ENCODE peak calls at places on chromosomes 7 and 10, in ten cellular contexts. H, M, O, I, P, L, D, S, Q and X are unnamed samples.
A peak's percentile ranks its signal among the peaks of the same experiment; 100 is the strongest.

GRCh38 chr7:7438851-7439250 is 96.8 kb downstream of the COL28A1 start:
- DNase-seq in I (no peak), L (peak; percentile 95), D (no peak), O (no peak), M (no peak), S (no peak), H (peak; percentile 78), Q (no peak), P (no peak), X (no peak)

GRCh38 chr7:18414885-18415284 is 80.7 kb upstream of the HDAC9 start:
- DNase-seq in L (no peak), M (no peak), I (no peak), P (no peak), O (no peak), H (no peak), D (no peak), Q (no peak), S (no peak), X (no peak)

GRCh38 chr7:18541189-18541870 is 45.8 kb downstream of the HDAC9 start:
- DNase-seq in I (no peak), M (no peak), S (no peak), O (peak; percentile 63), P (no peak), H (no peak), D (no peak), L (no peak), Q (no peak), X (no peak)

GRCh38 chr10:132293416-132294195 is 14.1 kb downstream of the STK32C start:
- DNase-seq in M (peak; percentile 67), H (no peak), L (no peak), I (no peak), S (no peak), Q (no peak), D (no peak), P (no peak), O (peak; percentile 54), X (no peak)

GRCh38 chr7:150413640-150414081 is 34.5 kb downstream of the ZNF775 start:
- DNase-seq in I (no peak), O (peak; percentile 18), L (no peak), M (no peak), S (no peak), Q (no peak), P (no peak), H (no peak), D (no peak), X (no peak)

GRCh38 chr7:73567140-73567539 is 9.7 kb upstream of the BCL7B start:
- DNase-seq in M (peak; percentile 11), D (no peak), S (no peak), L (no peak), O (no peak), H (no peak), I (no peak), Q (no peak), P (no peak), X (no peak)

GRCh38 chr7:94368371-94368791 is 26.3 kb upstream of the COL1A2 start:
- DNase-seq in P (no peak), M (no peak), S (no peak), L (peak; percentile 76), O (no peak), I (no peak), H (no peak), Q (no peak), D (no peak), X (no peak)

GRCh38 chr10:129523031-129523722 is 56.1 kb downstream of the MGMT start:
- DNase-seq in P (no peak), H (no peak), Q (no peak), S (no peak), O (no peak), I (no peak), L (no peak), D (no peak), M (no peak), X (no peak)

GRCh38 chr7:158421394-158421793 is 166.2 kb downstream of the PTPRN2 start:
- DNase-seq in P (no peak), M (no peak), L (no peak), S (no peak), Q (no peak), O (no peak), I (no peak), D (no peak), H (no peak), X (no peak)

GRCh38 chr7:158424531-158424930 is 163.1 kb downstream of the PTPRN2 start:
- DNase-seq in I (no peak), L (no peak), M (no peak), S (no peak), O (no peak), Q (no peak), D (no peak), H (no peak), P (no peak), X (no peak)

GRCh38 chr7:158422551-158423189 is 165.0 kb downstream of the PTPRN2 start:
- DNase-seq in D (no peak), S (no peak), H (no peak), O (no peak), I (no peak), Q (no peak), P (no peak), M (no peak), L (no peak), X (no peak)

GRCh38 chr7:158423190-158423555 is 164.4 kb downstream of the PTPRN2 start:
- DNase-seq in M (no peak), Q (no peak), P (no peak), S (no peak), O (no peak), D (no peak), H (no peak), L (no peak), I (no peak), X (no peak)

GRCh38 chr7:158424011-158424410 is 163.6 kb downstream of the PTPRN2 start:
- DNase-seq in I (no peak), O (no peak), S (no peak), D (no peak), L (no peak), Q (no peak), P (no peak), M (no peak), H (no peak), X (no peak)
- TF ChIP-seq CTCF in I (no peak), O (no peak), S (no peak), D (no peak), L (no peak), Q (no peak), P (no peak), M (no peak), H (no peak), X (no peak)

GRCh38 chr7:121334875-121335648 is 6.3 kb downstream of the WNT16 start:
- DNase-seq in H (no peak), Q (no peak), P (no peak), S (no peak), I (no peak), M (no peak), D (no peak), L (peak; percentile 10), O (no peak), X (no peak)

GRCh38 chr7:121336579-121336978 is 7.8 kb downstream of the WNT16 start:
- DNase-seq in H (no peak), Q (no peak), I (no peak), M (no peak), L (no peak), O (no peak), P (no peak), S (no peak), D (no peak), X (no peak)

GRCh38 chr7:121339082-121339481 is 10.3 kb downstream of the WNT16 start:
- DNase-seq in P (no peak), D (no peak), H (no peak), O (no peak), Q (no peak), L (no peak), I (no peak), S (no peak), M (no peak), X (no peak)

GRCh38 chr7:121334376-121334775 is 5.6 kb downstream of the WNT16 start:
- DNase-seq in H (no peak), I (no peak), L (no peak), P (no peak), Q (no peak), M (no peak), D (no peak), S (no peak), O (no peak), X (no peak)

DNA sequence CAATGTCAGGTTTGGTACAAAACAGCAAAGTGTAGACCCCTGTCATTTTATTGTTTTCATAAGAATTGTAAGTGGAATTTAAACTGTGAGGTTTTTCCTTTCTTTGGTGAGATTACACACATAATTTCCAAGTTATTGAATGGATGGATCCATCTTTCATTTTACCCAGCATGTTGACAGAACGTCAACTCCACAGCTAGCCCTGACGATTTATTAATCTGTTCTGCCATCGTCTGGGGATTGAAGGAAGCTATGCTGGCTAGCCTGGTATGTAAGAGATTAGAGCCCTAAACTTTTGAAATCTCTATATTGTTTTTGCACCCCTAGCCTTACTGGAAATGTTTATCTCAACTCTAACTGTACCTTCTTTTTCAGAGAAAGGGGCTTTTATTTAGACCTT is 8.6 kb downstream of the WNT16 start:
- DNase-seq in Q (peak; percentile 12), H (no peak), O (no peak), D (no peak), I (no peak), L (no peak), S (peak; percentile 16), P (no peak), M (no peak), X (no peak)
- TF ChIP-seq CTCF in Q (peak; percentile 39), H (peak; percentile 10), O (no peak), D (no peak), I (no peak), L (no peak), S (no peak), P (no peak), M (no peak), X (peak; percentile 75)

GRCh38 chr7:12493866-12494265 is 76.7 kb upstream of the SCIN start:
- DNase-seq in I (no peak), O (no peak), M (no peak), L (no peak), D (no peak), P (no peak), Q (no peak), S (no peak), H (no peak), X (no peak)

GRCh38 chr7:12490941-12491340 is 79.6 kb upstream of the SCIN start:
- DNase-seq in H (no peak), S (no peak), Q (no peak), D (no peak), M (no peak), L (no peak), I (no peak), O (no peak), P (no peak), X (no peak)

GRCh38 chr7:12493407-12493806 is 77.1 kb upstream of the SCIN start:
- DNase-seq in L (no peak), I (no peak), D (no peak), M (no peak), H (no peak), O (no peak), Q (no peak), S (no peak), P (no peak), X (no peak)

GRCh38 chr7:12491526-12491925 is 79.0 kb upstream of the SCIN start:
- DNase-seq in D (no peak), I (no peak), Q (no peak), H (no peak), L (no peak), M (no peak), O (no peak), S (no peak), P (no peak), X (no peak)

GRCh38 chr7:12494354-12495024 is 76.0 kb upstream of the SCIN start:
- DNase-seq in D (no peak), O (no peak), L (no peak), M (no peak), P (no peak), I (no peak), Q (no peak), H (no peak), S (no peak), X (no peak)
- TF ChIP-seq CTCF in D (peak; percentile 15), O (no peak), L (peak; percentile 9), M (no peak), P (no peak), I (no peak), Q (no peak), H (peak; percentile 8), S (no peak), X (no peak)

GRCh38 chr10:60099998-60100747 is 193.8 kb upstream of the CCDC6 start:
- DNase-seq in I (peak; percentile 14), O (no peak), P (no peak), Q (peak; percentile 20), L (peak; percentile 16), S (peak; percentile 39), D (peak; percentile 22), H (peak; percentile 24), M (no peak), X (no peak)

GRCh38 chr10:60101821-60102220 is 195.5 kb upstream of the CCDC6 start:
- DNase-seq in M (no peak), L (no peak), I (no peak), S (no peak), D (no peak), H (no peak), Q (no peak), P (no peak), O (no peak), X (no peak)

GRCh38 chr10:60096761-60097513 is 190.6 kb upstream of the CCDC6 start:
- DNase-seq in P (no peak), O (no peak), I (no peak), S (no peak), Q (peak; percentile 23), M (no peak), H (no peak), L (no peak), D (no peak), X (no peak)

GRCh38 chr10:60093317-60093716 is 187.0 kb upstream of the CCDC6 start:
- DNase-seq in I (no peak), P (no peak), D (no peak), Q (no peak), M (no peak), L (no peak), S (no peak), O (no peak), H (no peak), X (no peak)

DNA sequence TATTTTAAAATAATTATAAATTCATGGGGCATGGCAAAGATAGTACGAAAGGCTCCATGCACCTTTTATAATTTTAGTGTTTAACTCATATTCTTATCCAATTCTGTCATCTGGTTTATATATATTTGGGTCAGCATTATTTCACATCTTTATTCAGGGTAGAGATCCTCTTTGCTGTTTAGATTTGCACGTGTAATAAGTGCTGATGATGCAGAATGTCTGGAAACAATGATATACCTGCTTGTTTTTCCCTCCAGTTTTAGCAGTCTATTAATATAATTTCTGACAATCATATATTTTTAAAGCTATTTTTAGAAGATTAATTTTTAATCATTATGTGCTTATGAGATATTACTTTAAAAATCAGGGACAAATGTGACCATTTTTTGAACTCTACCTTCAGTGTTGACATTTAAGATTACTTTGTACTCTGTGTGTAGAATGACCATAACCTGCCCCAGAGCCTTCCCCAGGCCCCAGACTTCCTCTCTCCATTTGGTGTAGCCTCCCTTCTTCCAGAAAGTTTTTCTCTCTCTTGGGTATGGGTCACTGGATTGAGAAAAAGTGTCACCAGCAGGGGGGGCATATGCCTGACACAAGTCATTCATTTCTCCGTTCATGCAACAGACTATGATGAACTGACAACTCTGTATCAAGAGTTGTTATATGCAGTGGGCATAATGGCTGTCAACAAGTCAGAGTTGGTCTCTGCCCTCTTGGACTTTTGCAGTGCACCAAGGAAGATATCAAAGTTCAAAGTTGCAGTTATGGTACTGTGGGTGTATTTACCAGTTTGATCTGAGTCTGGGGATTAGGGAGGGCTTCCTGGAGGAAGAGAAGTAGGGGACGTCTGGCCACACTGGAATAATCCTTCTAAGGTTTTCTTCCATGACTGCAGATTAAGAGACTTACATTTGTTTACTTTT is 192.6 kb upstream of the CCDC6 start:
- DNase-seq in S (peak; percentile 57), P (no peak), O (no peak), Q (peak; percentile 16), M (no peak), I (peak; percentile 3), L (no peak), H (peak; percentile 31), D (peak; percentile 1), X (no peak)
- TF ChIP-seq CTCF in S (peak; percentile 77), P (no peak), O (no peak), Q (peak; percentile 48), M (no peak), I (no peak), L (peak; percentile 34), H (peak; percentile 44), D (peak; percentile 38), X (no peak)